ENCODE peak calls at places on chromosomes 4 and X, in nine cellular contexts. K is A549, V is suprapubic skin, Y is upper lobe of left lung, I is ovary, Q is tibial nerve, P is stomach, G is GM12878, F is sigmoid colon. N is an unnamed sample.
A peak's percentile ranks its signal among the peaks of the same experiment; 100 is the strongest.

GRCh38 chr4:2878346-2878745 is 34.7 kb downstream of the ADD1 start:
- DNase-seq in P (no peak), Y (no peak), G (no peak), F (no peak), K (no peak), V (no peak), I (no peak), Q (no peak), N (no peak)

GRCh38 chr4:121094297-121094966 is 22.1 kb upstream of the NDNF start:
- DNase-seq in P (no peak), K (no peak), F (no peak), G (no peak), Y (no peak), V (no peak), Q (no peak), I (no peak), N (no peak)

GRCh38 chr4:179755322-179755721 is 2313.1 kb upstream of the AGA start:
- DNase-seq in K (no peak), P (no peak), F (no peak), I (no peak), V (no peak), Q (no peak), Y (no peak), G (no peak), N (no peak)

GRCh38 chr4:128630881-128631280 is 178.6 kb upstream of the JADE1 start:
- DNase-seq in P (no peak), G (no peak), K (no peak), I (no peak), V (no peak), Q (no peak), Y (no peak), F (no peak), N (no peak)

GRCh38 chr4:128322986-128323385 is 35.4 kb upstream of the PGRMC2 start:
- DNase-seq in V (no peak), G (no peak), K (peak; percentile 4), Q (no peak), I (no peak), Y (no peak), F (no peak), P (no peak), N (no peak)

GRCh38 chr4:71602271-71602890 is 181.5 kb downstream of the GC start:
- DNase-seq in K (no peak), I (no peak), F (no peak), P (no peak), Q (no peak), Y (no peak), G (no peak), V (no peak), N (no peak)

GRCh38 chrX:29662101-29662500 is 553.3 kb upstream of the MAGEB2 start:
- DNase-seq in P (no peak), I (no peak), F (no peak), K (peak; percentile 38), Y (no peak), V (no peak), Q (no peak), G (no peak), N (no peak)

GRCh38 chrX:120755066-120755846 is 120.4 kb downstream of the CT47B1 start:
- DNase-seq in K (no peak), G (no peak), I (no peak), Q (no peak), F (no peak), V (no peak), Y (peak; percentile 26), P (no peak), N (peak; percentile 47)

GRCh38 chrX:54043696-54044125 is 562 bp downstream of the PHF8 start:
- DNase-seq in Y (peak; percentile 30), F (no peak), Q (no peak), V (no peak), I (peak; percentile 35), G (no peak), K (no peak), P (peak; percentile 34), N (peak; percentile 49)

GRCh38 chr4:17128268-17128667 is 229.8 kb upstream of the LDB2 start:
- DNase-seq in F (no peak), Y (no peak), Q (no peak), P (no peak), G (no peak), K (no peak), V (no peak), I (no peak), N (no peak)

GRCh38 chr4:76594152-76594551 is 159.1 kb downstream of the SHROOM3 start:
- DNase-seq in F (no peak), K (no peak), V (no peak), G (no peak), P (no peak), I (no peak), Y (no peak), Q (no peak), N (peak; percentile 52)

GRCh38 chrX:20333672-20334071 is 67.0 kb upstream of the RPS6KA3 start:
- DNase-seq in V (no peak), Q (no peak), Y (no peak), K (no peak), I (no peak), G (no peak), P (no peak), F (no peak), N (no peak)
- TF ChIP-seq EP300 in V (no peak), Q (no peak), Y (no peak), K (no peak), I (no peak), G (no peak), P (no peak), F (no peak), N (no peak)

DNA sequence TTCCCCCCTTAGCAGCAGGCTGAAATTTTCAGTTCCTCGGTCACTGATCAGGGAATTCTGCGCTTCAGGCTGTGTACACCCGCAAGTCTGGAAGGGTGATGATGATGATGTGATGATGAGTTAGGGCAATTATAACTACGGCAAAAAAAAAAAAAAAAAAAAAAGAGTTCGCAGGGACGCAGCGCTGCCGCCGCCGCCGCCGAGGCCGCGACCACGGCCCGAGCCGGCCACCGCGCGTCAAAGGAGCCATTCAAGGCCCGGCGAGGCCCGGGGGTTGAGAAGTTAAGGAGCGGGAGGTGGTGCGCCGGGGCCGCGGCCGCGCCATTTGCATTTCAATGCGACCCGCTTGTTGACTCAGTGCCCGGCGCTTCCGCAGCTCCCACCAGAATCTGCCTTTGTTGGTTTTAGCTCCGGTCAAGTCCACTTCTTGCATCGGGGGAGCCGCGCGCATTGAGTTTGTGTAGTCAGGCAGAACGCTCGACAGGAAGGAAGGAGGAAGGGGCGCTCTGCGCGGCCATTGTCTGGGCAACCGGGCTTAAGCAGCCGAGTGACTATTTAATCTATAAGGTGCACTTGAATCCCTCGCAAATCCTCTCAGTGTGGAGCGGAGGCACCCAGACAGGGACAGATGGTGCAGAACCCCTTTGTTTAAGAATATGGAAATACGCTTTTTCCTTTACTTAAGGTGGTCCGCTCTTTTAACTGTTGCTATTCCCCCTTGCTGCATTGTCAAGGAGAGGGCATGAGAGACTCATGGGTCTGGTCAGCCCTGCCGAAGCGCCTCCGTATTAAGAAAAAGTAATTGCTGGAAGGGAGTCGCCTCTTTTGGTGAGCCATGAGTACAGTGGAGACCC is 109.1 kb downstream of the SPRY1 start:
- DNase-seq in F (peak; percentile 78), P (peak; percentile 62), I (peak; percentile 35), G (no peak), K (no peak), Y (peak; percentile 36), Q (no peak), V (peak; percentile 70), N (peak; percentile 37)
- TF ChIP-seq EP300 in F (no peak), P (no peak), I (no peak), G (no peak), K (no peak), Y (no peak), Q (no peak), V (no peak), N (no peak)

DNA sequence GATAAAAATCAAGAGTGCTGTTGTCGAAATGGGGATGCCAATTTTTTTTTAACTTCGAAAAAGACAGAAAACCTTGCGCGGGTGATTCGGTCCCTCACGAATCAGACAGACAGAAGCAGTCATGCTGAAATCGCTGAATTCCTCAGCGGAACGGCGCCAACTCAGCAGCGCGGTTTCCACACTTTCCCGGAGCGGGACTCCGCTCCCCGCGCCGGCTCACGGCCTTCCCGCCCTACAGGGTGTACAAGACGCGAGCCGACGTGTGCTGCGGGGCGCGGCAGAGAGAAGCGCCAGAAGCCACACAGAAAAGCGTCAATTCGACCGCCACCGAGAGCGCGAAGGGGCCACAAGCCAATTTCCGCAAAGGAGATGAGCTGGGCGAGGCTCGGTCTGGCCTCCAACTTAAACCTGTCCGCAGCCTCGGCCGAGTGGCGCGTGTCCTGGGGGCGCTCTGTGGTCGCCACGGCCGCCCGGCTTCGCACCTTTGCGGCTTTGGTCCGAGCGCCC is 1.3 kb downstream of the NEXMIF start:
- DNase-seq in V (no peak), Y (no peak), I (peak; percentile 14), K (no peak), G (no peak), F (peak; percentile 73), Q (peak; percentile 12), P (no peak), N (peak; percentile 16)
- TF ChIP-seq EP300 in V (no peak), Y (no peak), I (no peak), K (no peak), G (no peak), F (no peak), Q (no peak), P (no peak), N (no peak)

GRCh38 chrX:44058339-44058738 is 85.1 kb upstream of the NDP start:
- DNase-seq in I (no peak), K (no peak), V (no peak), G (no peak), Q (no peak), Y (no peak), F (no peak), P (no peak), N (no peak)

GRCh38 chrX:44063611-44064010 is 90.4 kb upstream of the NDP start:
- DNase-seq in V (no peak), G (no peak), P (no peak), K (no peak), F (no peak), Y (no peak), I (no peak), Q (no peak), N (no peak)

GRCh38 chrX:44061940-44062339 is 88.8 kb upstream of the NDP start:
- DNase-seq in I (no peak), Y (no peak), F (no peak), Q (no peak), G (no peak), V (no peak), K (no peak), P (no peak), N (no peak)

GRCh38 chrX:44060221-44060620 is 87.0 kb upstream of the NDP start:
- DNase-seq in Y (no peak), V (no peak), F (no peak), P (no peak), K (no peak), G (no peak), Q (no peak), I (no peak), N (no peak)

DNA sequence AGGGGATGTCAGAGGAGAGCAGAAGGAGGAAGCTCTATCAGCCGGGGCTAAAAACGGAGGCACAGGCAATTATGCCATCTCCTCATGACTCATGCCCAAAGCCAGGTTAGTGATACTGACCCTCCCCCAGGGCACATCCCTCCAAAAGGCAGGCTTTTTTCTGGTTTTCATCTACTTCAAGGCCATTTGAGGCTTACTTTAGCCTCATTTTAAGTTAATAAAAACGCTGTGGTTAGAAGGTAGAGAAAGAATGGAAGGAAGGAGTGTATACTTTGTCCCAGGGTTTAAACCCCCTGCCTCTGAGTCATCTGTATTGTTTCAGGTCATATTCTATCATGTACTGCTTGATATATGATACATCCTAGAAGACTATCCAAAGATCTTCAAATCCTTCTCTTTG is 89.7 kb upstream of the NDP start:
- DNase-seq in I (peak; percentile 21), K (peak; percentile 9), Q (no peak), Y (no peak), F (no peak), G (no peak), P (no peak), V (no peak), N (no peak)
- TF ChIP-seq EP300 in I (no peak), K (no peak), Q (no peak), Y (no peak), F (no peak), G (no peak), P (no peak), V (no peak), N (no peak)

GRCh38 chrX:94831364-94831763 is 1157.4 kb downstream of the FAM133A start:
- DNase-seq in Q (no peak), F (no peak), G (no peak), V (no peak), P (no peak), K (no peak), Y (no peak), I (no peak), N (no peak)
- TF ChIP-seq EP300 in Q (no peak), F (no peak), G (no peak), V (no peak), P (no peak), K (no peak), Y (no peak), I (no peak), N (no peak)

N was measured in transverse colon.